ENCODE peak calls at places on chromosomes 2 and 18, in seven cellular contexts. B is PC-3, N is A549, I is lower lobe of right lung, U is fibroblast of mammary gland, A is heart left ventricle, L is WTC11. P is an unnamed sample.
A peak's percentile ranks its signal among the peaks of the same experiment; 100 is the strongest.

GRCh38 chr2:85503611-85504433 is 35.1 kb upstream of the MAT2A start:
- DNase-seq in B (peak; percentile 58), N (no peak), I (no peak), U (peak; percentile 92), A (no peak), L (no peak), P (peak; percentile 77)

GRCh38 chr2:113117594-113118262 is 9.7 kb upstream of the IL1RN start:
- DNase-seq in B (peak; percentile 96), N (no peak), I (peak; percentile 56), U (peak; percentile 97), A (no peak), L (no peak), P (peak; percentile 94)

GRCh38 chr2:5894355-5894754 is 202.2 kb downstream of the SOX11 start:
- DNase-seq in B (no peak), N (no peak), I (no peak), U (no peak), A (no peak), L (no peak), P (no peak)

GRCh38 chr18:78904179-78904531 is 75.5 kb upstream of the SALL3 start:
- DNase-seq in B (no peak), N (no peak), I (no peak), U (no peak), A (no peak), L (no peak), P (no peak)

GRCh38 chr2:240982821-240983281 is 15.6 kb upstream of the SNED1 start:
- DNase-seq in B (no peak), N (no peak), I (peak; percentile 36), U (no peak), A (peak; percentile 19), L (peak; percentile 8), P (no peak)

GRCh38 chr2:73920577-73921545 is 5.8 kb upstream of the DGUOK start:
- DNase-seq in B (no peak), N (peak; percentile 70), I (peak; percentile 69), U (no peak), A (no peak), L (peak; percentile 85), P (peak; percentile 50)

GRCh38 chr2:46369783-46370182 is 72.6 kb downstream of the EPAS1 start:
- DNase-seq in B (no peak), N (no peak), I (no peak), U (no peak), A (no peak), L (no peak), P (no peak)

GRCh38 chr2:177998996-177999395 is 73.6 kb downstream of the PDE11A start:
- DNase-seq in B (no peak), N (no peak), I (no peak), U (no peak), A (no peak), L (no peak), P (no peak)

GRCh38 chr2:189337648-189338047 is 103.6 kb upstream of the WDR75 start:
- DNase-seq in B (peak; percentile 29), N (no peak), I (no peak), U (peak; percentile 95), A (no peak), L (no peak), P (peak; percentile 13)

GRCh38 chr2:196258407-196258806 is 87.0 kb upstream of the STK17B start:
- DNase-seq in B (peak; percentile 36), N (no peak), I (no peak), U (no peak), A (no peak), L (no peak), P (no peak)

GRCh38 chr18:76131738-76132137 is 363.3 kb downstream of the ZNF516 start:
- DNase-seq in B (no peak), N (no peak), I (no peak), U (peak; percentile 66), A (no peak), L (no peak), P (peak; percentile 98)

GRCh38 chr2:236123716-236124115 is 44.5 kb downstream of the GBX2 start:
- DNase-seq in B (no peak), N (no peak), I (no peak), U (no peak), A (no peak), L (no peak), P (no peak)

GRCh38 chr18:77115461-77115907 is 17.1 kb downstream of the MBP start:
- DNase-seq in B (no peak), N (no peak), I (no peak), U (no peak), A (no peak), L (no peak), P (no peak)

GRCh38 chr2:231364961-231365810 is 30.3 kb upstream of the B3GNT7 start:
- DNase-seq in B (peak; percentile 98), N (peak; percentile 90), I (peak; percentile 44), U (peak; percentile 26), A (no peak), L (no peak), P (peak; percentile 74)

GRCh38 chr2:233423436-233423860 is 69.2 kb downstream of the DGKD start:
- DNase-seq in B (no peak), N (no peak), I (no peak), U (no peak), A (no peak), L (no peak), P (no peak)

GRCh38 chr2:66024396-66024795 is 410.5 kb upstream of the MEIS1 start:
- DNase-seq in B (no peak), N (no peak), I (no peak), U (no peak), A (no peak), L (peak; percentile 17), P (peak; percentile 28)

GRCh38 chr2:97757062-97757461 is 43.7 kb downstream of the ZAP70 start:
- DNase-seq in B (no peak), N (no peak), I (no peak), U (no peak), A (no peak), L (no peak), P (no peak)

GRCh38 chr2:128638741-128639477 is 320.2 kb upstream of the HS6ST1 start:
- DNase-seq in B (no peak), N (no peak), I (no peak), U (no peak), A (no peak), L (peak; percentile 90), P (no peak)

GRCh38 chr18:44744206-44745180 is 63.8 kb downstream of the SETBP1 start:
- DNase-seq in B (no peak), N (no peak), I (no peak), U (no peak), A (peak; percentile 54), L (peak; percentile 52), P (no peak)
- TF ChIP-seq CTCF in B (no peak), N (no peak), I (no peak), U (no peak), A (no peak), L (no peak), P (no peak)

DNA sequence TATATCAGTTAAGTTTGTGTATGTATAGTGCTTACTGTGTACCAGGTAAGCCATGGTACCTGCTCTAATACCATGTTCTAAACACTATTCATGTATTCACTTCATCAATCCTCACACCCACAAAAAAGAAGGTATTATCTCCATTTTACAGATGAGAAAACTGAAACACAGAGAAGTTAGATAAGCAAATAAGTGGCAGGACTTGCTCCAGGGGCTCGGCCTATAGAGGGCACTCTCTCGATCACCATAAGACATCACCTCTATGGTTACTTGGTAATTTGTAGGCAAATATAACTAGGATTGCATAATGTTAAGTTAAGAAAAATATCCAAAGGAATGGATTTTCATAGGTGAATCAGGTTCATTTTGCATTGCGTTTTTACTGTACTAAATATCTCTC is 118.1 kb upstream of the FN1 start:
- DNase-seq in B (no peak), N (no peak), I (no peak), U (no peak), A (no peak), L (no peak), P (no peak)
- TF ChIP-seq CTCF in B (peak; percentile 58), N (no peak), I (no peak), U (peak; percentile 22), A (no peak), L (no peak), P (no peak)

DNA sequence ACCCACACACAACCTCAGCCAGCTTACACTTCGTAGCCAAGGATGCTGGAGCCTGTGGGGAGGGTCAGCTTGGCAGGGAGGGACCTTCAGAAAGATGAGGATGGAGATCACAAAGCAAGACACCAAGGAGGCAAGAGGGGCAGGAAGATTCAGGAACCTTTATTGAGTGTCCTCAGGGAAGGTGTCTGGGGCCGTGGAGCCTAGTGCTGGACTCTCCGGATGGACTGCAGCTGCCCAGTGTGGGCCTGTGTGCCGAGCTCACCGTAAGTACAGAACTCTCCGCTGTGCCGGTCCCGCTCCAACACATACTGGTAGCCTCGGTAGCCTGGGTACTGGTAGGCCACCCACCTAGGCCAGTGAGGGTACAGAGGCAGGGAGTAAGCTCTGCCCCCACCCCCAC is 3.2 kb downstream of the CRYBA2 start:
- DNase-seq in B (no peak), N (no peak), I (no peak), U (no peak), A (no peak), L (no peak), P (no peak)
- TF ChIP-seq CTCF in B (no peak), N (no peak), I (no peak), U (no peak), A (no peak), L (no peak), P (no peak)

GRCh38 chr2:144152817-144153271 is 367.1 kb downstream of the ZEB2 start:
- DNase-seq in B (peak; percentile 27), N (no peak), I (no peak), U (peak; percentile 45), A (no peak), L (no peak), P (no peak)
- TF ChIP-seq CTCF in B (no peak), N (no peak), I (no peak), U (peak; percentile 10), A (no peak), L (no peak), P (no peak)

GRCh38 chr2:79105259-79105658 is 15.0 kb upstream of the REG1A start:
- DNase-seq in B (no peak), N (no peak), I (no peak), U (no peak), A (no peak), L (no peak), P (no peak)
- TF ChIP-seq CTCF in B (no peak), N (no peak), I (no peak), U (no peak), A (no peak), L (no peak), P (no peak)